ENCODE peak calls at places on chromosomes 1 and 21, in five cellular contexts. K is head of caudate nucleus, Z is renal cortical epithelial cell, H is EL, X is NCI-H345. N is an unnamed sample.

GRCh38 chr21:41671212-41671762 is 95.6 kb downstream of the RIPK4 start:
- DNase-seq in K (no peak), Z (no peak), H (no peak), X (no peak), N (no peak)

GRCh38 chr1:155859881-155860841 is 794 bp downstream of the SYT11 start:
- DNase-seq in K (peak; percentile 91), Z (peak; percentile 29), H (peak; percentile 85), X (peak; percentile 98), N (peak; percentile 71)

GRCh38 chr21:9735421-9735961 is 785.9 kb upstream of the TPTE start:
- DNase-seq in K (no peak), Z (no peak), H (no peak), X (no peak), N (no peak)

GRCh38 chr1:88976235-88976634 is 16.2 kb downstream of the KYAT3 start:
- DNase-seq in K (no peak), Z (no peak), H (no peak), X (no peak), N (no peak)

GRCh38 chr1:61237659-61238370 is 155.5 kb downstream of the NFIA start:
- DNase-seq in K (no peak), Z (peak; percentile 78), H (no peak), X (no peak), N (peak; percentile 72)

GRCh38 chr1:55443175-55443933 is 228.2 kb upstream of the USP24 start:
- DNase-seq in K (no peak), Z (peak; percentile 95), H (peak; percentile 99), X (peak; percentile 43), N (no peak)

GRCh38 chr1:109625601-109626560 is 6.2 kb downstream of the AMPD2 start:
- DNase-seq in K (no peak), Z (no peak), H (no peak), X (no peak), N (no peak)

GRCh38 chr1:61853545-61853944 is 111.3 kb downstream of the PATJ start:
- DNase-seq in K (no peak), Z (no peak), H (peak; percentile 8), X (no peak), N (no peak)

GRCh38 chr1:18264450-18265000 is 156.9 kb downstream of the IGSF21 start:
- DNase-seq in K (no peak), Z (no peak), H (no peak), X (no peak), N (no peak)

GRCh38 chr1:44693159-44693558 is 18.6 kb downstream of the ARMH1 start:
- DNase-seq in K (no peak), Z (no peak), H (no peak), X (no peak), N (no peak)

GRCh38 chr1:8121261-8122159 is 95.4 kb upstream of the ERRFI1 start:
- DNase-seq in K (no peak), Z (peak; percentile 95), H (no peak), X (no peak), N (peak; percentile 92)

GRCh38 chr1:246726255-246726679 is 2.1 kb downstream of the SCCPDH start:
- DNase-seq in K (no peak), Z (no peak), H (no peak), X (no peak), N (no peak)

GRCh38 chr1:9996624-9997582 is at the start of gene RBP7:
- DNase-seq in K (no peak), Z (no peak), H (peak; percentile 23), X (peak; percentile 20), N (no peak)

GRCh38 chr1:115671176-115672062 is 29.6 kb downstream of the VANGL1 start:
- DNase-seq in K (no peak), Z (no peak), H (no peak), X (no peak), N (no peak)

GRCh38 chr1:100860397-100860991 is 34.1 kb downstream of the EXTL2 start:
- DNase-seq in K (no peak), Z (peak; percentile 55), H (peak; percentile 58), X (no peak), N (peak; percentile 7)

GRCh38 chr1:223835754-223836153 is 10.0 kb downstream of the TP53BP2 start:
- DNase-seq in K (no peak), Z (no peak), H (no peak), X (no peak), N (no peak)

GRCh38 chr1:215665212-215665611 is 98.1 kb downstream of the KCTD3 start:
- DNase-seq in K (peak; percentile 43), Z (peak; percentile 95), H (peak; percentile 92), X (no peak), N (peak; percentile 82)

GRCh38 chr1:24318238-24318987 is 744 bp upstream of the GRHL3 start:
- DNase-seq in K (no peak), Z (no peak), H (peak; percentile 34), X (no peak), N (no peak)

GRCh38 chr1:46550751-46551231 is 656 bp downstream of the KNCN start:
- DNase-seq in K (no peak), Z (no peak), H (no peak), X (no peak), N (no peak)

GRCh38 chr1:25700124-25700523 is 83.5 kb downstream of the MAN1C1 start:
- DNase-seq in K (no peak), Z (no peak), H (peak; percentile 34), X (no peak), N (no peak)

GRCh38 chr1:29417971-29418370 is 181.6 kb downstream of the PTPRU start:
- DNase-seq in K (no peak), Z (no peak), H (no peak), X (no peak), N (no peak)

GRCh38 chr1:79744746-79745145 is 738.2 kb upstream of the ADGRL4 start:
- DNase-seq in K (no peak), Z (no peak), H (no peak), X (no peak), N (no peak)

GRCh38 chr1:26373281-26373680 is 731 bp upstream of the ZNF683 start:
- DNase-seq in K (no peak), Z (no peak), H (no peak), X (no peak), N (no peak)

GRCh38 chr1:55584521-55585401 is 369.6 kb upstream of the USP24 start:
- DNase-seq in K (peak; percentile 24), Z (peak; percentile 17), H (no peak), X (peak; percentile 48), N (no peak)

GRCh38 chr1:240027059-240027462 is 64.6 kb upstream of the FMN2 start:
- DNase-seq in K (peak; percentile 57), Z (peak; percentile 45), H (peak; percentile 73), X (peak; percentile 63), N (peak; percentile 69)

GRCh38 chr1:151131832-151132675 is 14.4 kb downstream of the SEMA6C start:
- DNase-seq in K (no peak), Z (no peak), H (no peak), X (no peak), N (no peak)

GRCh38 chr1:155834296-155834926 is 22.6 kb downstream of the GON4L start:
- DNase-seq in K (no peak), Z (peak; percentile 73), H (peak; percentile 23), X (no peak), N (peak; percentile 55)

GRCh38 chr21:20996421-20997307 is 1.5 kb upstream of the NCAM2 start:
- DNase-seq in K (no peak), Z (no peak), H (no peak), X (no peak), N (no peak)

GRCh38 chr21:36698160-36699025 is 522 bp upstream of the SIM2 start:
- DNase-seq in K (no peak), Z (no peak), H (no peak), X (peak; percentile 63), N (no peak)

GRCh38 chr1:50923564-50923963 is 36.5 kb downstream of the FAF1 start:
- DNase-seq in K (no peak), Z (no peak), H (no peak), X (no peak), N (no peak)

GRCh38 chr1:156510709-156511108 is 10.1 kb upstream of the MEF2D start:
- DNase-seq in K (peak; percentile 73), Z (no peak), H (peak; percentile 78), X (no peak), N (no peak)

GRCh38 chr1:52633291-52633754 is 355 bp downstream of the SHISAL2A start:
- DNase-seq in K (no peak), Z (no peak), H (peak; percentile 18), X (peak; percentile 29), N (no peak)

GRCh38 chr21:31198575-31198974 is 145.5 kb downstream of the TIAM1 start:
- DNase-seq in K (no peak), Z (peak; percentile 64), H (peak; percentile 43), X (peak; percentile 66), N (peak; percentile 51)

GRCh38 chr1:20109223-20109856 is 10.0 kb downstream of the PLA2G2D start:
- DNase-seq in K (no peak), Z (peak; percentile 35), H (no peak), X (no peak), N (no peak)

GRCh38 chr21:25568230-25568629 is 39.1 kb downstream of the MRPL39 start:
- DNase-seq in K (no peak), Z (no peak), H (no peak), X (no peak), N (peak; percentile 43)

GRCh38 chr1:19395678-19396192 is 83.6 kb downstream of the SLC66A1 start:
- DNase-seq in K (no peak), Z (peak; percentile 42), H (peak; percentile 89), X (no peak), N (no peak)